ENCODE peak calls at places on chromosome 12, in six cellular contexts. P is lung; D is Peyer's patch; U is CD4-positive, alpha-beta T cell; E is heart right ventricle; I is ovary. L is an unnamed sample.

GRCh38 chr12:59850268-59850667 is 254.4 kb downstream of the SLC16A7 start:
- DNase-seq in D (no peak), U (no peak), E (no peak), I (no peak), P (no peak), L (no peak)

GRCh38 chr12:128791395-128792322 is 32.1 kb downstream of the SLC15A4 start:
- DNase-seq in E (no peak), P (no peak), I (no peak), D (no peak), U (no peak), L (no peak)

GRCh38 chr12:2773199-2773875 is 21.4 kb upstream of the FKBP4 start:
- DNase-seq in E (no peak), P (no peak), I (no peak), U (no peak), D (no peak), L (no peak)

GRCh38 chr12:68334136-68334535 is 2.0 kb upstream of the MDM1 start:
- DNase-seq in I (no peak), D (peak; percentile 25), E (no peak), U (no peak), P (no peak), L (peak; percentile 10)

GRCh38 chr12:12807970-12808702 is 5.0 kb upstream of the DDX47 start:
- DNase-seq in E (peak; percentile 82), D (peak; percentile 85), P (no peak), U (peak; percentile 56), I (no peak), L (peak; percentile 36)

GRCh38 chr12:11786638-11787365 is 137.3 kb downstream of the ETV6 start:
- DNase-seq in U (no peak), I (no peak), E (no peak), D (no peak), P (no peak), L (no peak)

GRCh38 chr12:50985322-50985721 is 33.0 kb downstream of the HIGD1C start:
- DNase-seq in U (no peak), P (no peak), E (peak; percentile 63), I (no peak), D (no peak), L (no peak)

GRCh38 chr12:62082448-62082847 is 177.8 kb upstream of the USP15 start:
- DNase-seq in P (no peak), I (no peak), U (no peak), E (no peak), D (no peak), L (no peak)

GRCh38 chr12:89345830-89346740 is 6.2 kb downstream of the DUSP6 start:
- DNase-seq in D (peak; percentile 74), E (peak; percentile 80), P (peak; percentile 72), U (no peak), I (no peak), L (no peak)

GRCh38 chr12:130423136-130423535 is 85.4 kb downstream of the PIWIL1 start:
- DNase-seq in P (no peak), U (no peak), E (no peak), D (no peak), I (no peak), L (no peak)

GRCh38 chr12:20421338-20421890 is 53.1 kb downstream of the PDE3A start:
- DNase-seq in U (no peak), P (no peak), E (no peak), D (no peak), I (no peak), L (no peak)

GRCh38 chr12:105876426-105876927 is 262.3 kb downstream of the NUAK1 start:
- DNase-seq in P (no peak), I (no peak), U (no peak), D (no peak), E (no peak), L (no peak)

GRCh38 chr12:20150835-20151234 is 217.5 kb upstream of the PDE3A start:
- DNase-seq in U (no peak), D (no peak), I (no peak), P (no peak), E (no peak), L (no peak)

GRCh38 chr12:99087278-99087677 is 442.2 kb downstream of the APAF1 start:
- DNase-seq in E (no peak), D (no peak), U (no peak), I (no peak), P (no peak), L (no peak)

GRCh38 chr12:27999521-27999920 is 27.0 kb upstream of the PTHLH start:
- DNase-seq in D (no peak), P (no peak), I (no peak), E (no peak), U (no peak), L (no peak)

GRCh38 chr12:6249580-6249979 is 49.4 kb downstream of the CD9 start:
- DNase-seq in P (no peak), E (no peak), D (no peak), I (no peak), U (no peak), L (no peak)

GRCh38 chr12:82672811-82673495 is 13.8 kb upstream of the TMTC2 start:
- DNase-seq in U (no peak), I (no peak), D (no peak), P (no peak), E (no peak), L (no peak)

GRCh38 chr12:30931222-30931621 is 4.7 kb downstream of the TSPAN11 start:
- DNase-seq in P (no peak), I (no peak), U (no peak), D (no peak), E (no peak), L (no peak)

GRCh38 chr12:121005346-121005815 is 10.9 kb downstream of the C12orf43 start:
- DNase-seq in D (no peak), P (no peak), E (no peak), I (no peak), U (peak; percentile 34), L (peak; percentile 28)

GRCh38 chr12:114414031-114414865 is 8.3 kb upstream of the TBX5 start:
- DNase-seq in I (no peak), P (no peak), U (no peak), E (no peak), D (no peak), L (no peak)

GRCh38 chr12:107468182-107468581 is 217.4 kb upstream of the PWP1 start:
- DNase-seq in P (peak; percentile 31), D (no peak), E (no peak), I (no peak), U (no peak), L (no peak)

GRCh38 chr12:114430306-114430705 is 24.4 kb upstream of the TBX5 start:
- DNase-seq in I (no peak), D (no peak), U (no peak), E (no peak), P (no peak), L (no peak)

GRCh38 chr12:92927436-92928116 is 1.5 kb downstream of the EEA1 start:
- DNase-seq in E (no peak), D (no peak), U (no peak), P (no peak), I (no peak), L (no peak)

GRCh38 chr12:46774011-46774633 is 51.7 kb downstream of the SLC38A4 start:
- DNase-seq in U (no peak), D (no peak), P (no peak), E (no peak), I (no peak), L (no peak)

GRCh38 chr12:23493690-23494101 is 455.8 kb downstream of the SOX5 start:
- DNase-seq in D (no peak), U (no peak), E (no peak), P (no peak), I (no peak), L (no peak)

GRCh38 chr12:119340604-119341003 is 6.1 kb downstream of the CCDC60 start:
- DNase-seq in U (no peak), E (no peak), P (no peak), I (no peak), D (no peak), L (no peak)

GRCh38 chr12:10016881-10017280 is 6.5 kb downstream of the CLEC12B start:
- DNase-seq in P (no peak), E (no peak), D (no peak), I (no peak), U (no peak), L (no peak)

GRCh38 chr12:92445253-92446081 is 257.3 kb upstream of the PLEKHG7 start:
- DNase-seq in I (no peak), E (peak; percentile 63), D (peak; percentile 83), P (no peak), U (no peak), L (no peak)

GRCh38 chr12:93174048-93174447 is 203.7 kb upstream of the NUDT4 start:
- DNase-seq in E (peak; percentile 35), P (no peak), D (no peak), U (no peak), I (no peak), L (no peak)

GRCh38 chr12:108607981-108608600 is 10.2 kb upstream of the TMEM119 start:
- DNase-seq in U (no peak), D (no peak), E (no peak), I (no peak), P (no peak), L (no peak)

GRCh38 chr12:26636710-26637328 is 196.2 kb downstream of the ITPR2 start:
- DNase-seq in U (no peak), E (no peak), I (no peak), P (no peak), D (no peak), L (no peak)

GRCh38 chr12:82994117-82994516 is 307.4 kb downstream of the TMTC2 start:
- DNase-seq in I (no peak), U (no peak), D (no peak), P (no peak), E (no peak), L (no peak)

GRCh38 chr12:110269622-110270124 is 11.4 kb upstream of the ATP2A2 start:
- DNase-seq in E (no peak), I (no peak), D (no peak), P (no peak), U (no peak), L (no peak)
- H3K9me3 ChIP-seq in E (no peaks in the 10 kb centered on the region), I (no peaks in the 10 kb centered on the region), D (no peaks in the 10 kb centered on the region), P (no peaks in the 10 kb centered on the region), U (no peaks in the 10 kb centered on the region), L (no peaks in the 10 kb centered on the region)

GRCh38 chr12:34151019-34151418 is 128.7 kb downstream of the ALG10 start:
- DNase-seq in P (no peak), E (no peak), D (no peak), I (no peak), U (no peak), L (no peak)
- H3K9me3 ChIP-seq in P (peaks cover 2% of the 10 kb centered on the region), E (no peaks in the 10 kb centered on the region), D (no peaks in the 10 kb centered on the region), I (no peaks in the 10 kb centered on the region), U (no peaks in the 10 kb centered on the region), L (no peaks in the 10 kb centered on the region)

DNA sequence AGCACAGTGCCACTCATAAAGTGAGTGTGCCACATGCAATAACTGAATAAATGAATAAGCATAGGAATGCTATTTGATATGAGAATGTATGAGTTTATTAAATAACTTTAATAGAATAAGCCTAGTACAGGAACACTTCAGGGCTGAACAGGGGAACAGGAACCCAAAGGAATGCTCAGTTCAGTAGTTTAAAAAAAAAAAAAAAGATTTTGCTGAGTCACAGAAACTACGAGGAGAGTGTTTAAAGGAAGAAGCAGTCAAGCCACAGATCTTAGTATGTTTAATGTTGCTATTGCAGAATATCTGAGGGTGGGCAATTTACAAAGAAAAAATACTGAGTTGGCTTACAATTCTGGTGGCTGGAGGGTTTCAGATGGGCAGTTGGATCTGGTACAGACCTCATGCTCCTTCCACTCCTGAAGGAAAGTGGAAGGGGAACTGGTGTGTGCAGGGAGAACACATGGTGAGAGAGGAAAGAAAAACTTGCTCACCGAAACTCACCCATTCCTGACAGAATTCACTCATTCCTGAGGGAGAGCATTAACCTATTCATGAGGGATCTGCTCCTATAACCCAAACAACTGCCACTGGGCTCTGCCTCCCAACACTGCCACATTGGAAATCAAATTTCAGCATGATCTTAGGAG is 880.3 kb upstream of the MGAT4C start:
- DNase-seq in E (no peak), P (no peak), I (no peak), U (no peak), D (no peak), L (no peak)
- H3K9me3 ChIP-seq in E (peaks cover 6% of the 10 kb centered on the region), P (no peaks in the 10 kb centered on the region), I (no peaks in the 10 kb centered on the region), U (no peaks in the 10 kb centered on the region), D (no peaks in the 10 kb centered on the region), L (no peaks in the 10 kb centered on the region)

GRCh38 chr12:34379142-34379541 is 356.8 kb downstream of the ALG10 start:
- DNase-seq in I (no peak), D (no peak), E (no peak), P (no peak), U (no peak), L (no peak)
- H3K9me3 ChIP-seq in I (peaks cover 17% of the 10 kb centered on the region), D (no peaks in the 10 kb centered on the region), E (peaks cover 4% of the 10 kb centered on the region), P (peaks cover 90% of the 10 kb centered on the region), U (peaks cover 5% of the 10 kb centered on the region), L (no peaks in the 10 kb centered on the region)

L was measured in T-helper 17 cell.